ENCODE peak calls at places on chromosomes 12 and 14, in nine cellular contexts. W is T-helper 17 cell; P is stimulated activated CD4-positive, alpha-beta T cell treated with anti-CD3 and anti-CD28 coated beads, Interleukin-15, amount 100 ng/mL, for 1 hour; Z is fibroblast of the conjunctiva; B is kidney; X is NCI-H2029; F is mesenchymal stem cell; I is DMS79; E is ELR. S is an unnamed sample.

GRCh38 chr12:48028541-48029400 is 24.5 kb upstream of the COL2A1 start:
- DNase-seq in Z (no peak), F (no peak), B (no peak), E (no peak), P (no peak), X (no peak), W (no peak), I (no peak), S (no peak)

GRCh38 chr12:109797905-109798669 is 35.1 kb downstream of the TRPV4 start:
- DNase-seq in W (no peak), Z (no peak), F (no peak), E (peak), I (no peak), P (no peak), X (no peak), B (no peak), S (no peak)

GRCh38 chr12:102326987-102327386 is 129.4 kb upstream of the PMCH start:
- DNase-seq in W (no peak), P (no peak), Z (no peak), B (no peak), X (no peak), F (no peak), E (peak), I (no peak), S (no peak)

GRCh38 chr12:54311091-54311490 is 10.3 kb upstream of the NFE2 start:
- DNase-seq in B (no peak), F (no peak), W (no peak), Z (no peak), P (no peak), I (no peak), E (no peak), X (no peak), S (no peak)

GRCh38 chr12:23098110-23099049 is 473.4 kb downstream of the ETNK1 start:
- DNase-seq in X (no peak), F (no peak), E (no peak), Z (no peak), I (no peak), P (no peak), B (no peak), W (no peak), S (no peak)

GRCh38 chr12:25868193-25868592 is 90.3 kb upstream of the RASSF8 start:
- DNase-seq in B (no peak), E (no peak), P (no peak), X (no peak), F (no peak), I (no peak), W (no peak), Z (no peak), S (no peak)

GRCh38 chr12:114213055-114213561 is 192.8 kb downstream of the TBX5 start:
- DNase-seq in F (no peak), I (no peak), B (no peak), W (no peak), P (no peak), E (peak), X (no peak), Z (no peak), S (no peak)

GRCh38 chr12:52990206-52990605 is 16.1 kb upstream of the EIF4B start:
- DNase-seq in X (no peak), W (no peak), F (peak), B (no peak), P (no peak), Z (no peak), I (no peak), E (peak), S (no peak)

GRCh38 chr14:81529391-81529790 is 4.3 kb downstream of the SEL1L start:
- DNase-seq in Z (peak), I (no peak), F (peak), X (no peak), B (no peak), P (no peak), E (no peak), W (no peak), S (no peak)

GRCh38 chr12:13570005-13570694 is 373.6 kb downstream of the EMP1 start:
- DNase-seq in W (no peak), B (no peak), X (no peak), Z (no peak), E (no peak), P (no peak), I (no peak), F (no peak), S (no peak)

GRCh38 chr14:93303659-93304058 is 29.2 kb downstream of the BTBD7 start:
- DNase-seq in E (no peak), W (no peak), X (no peak), Z (no peak), F (no peak), P (no peak), B (no peak), I (no peak), S (no peak)

GRCh38 chr14:77607741-77608302 is 8.6 kb downstream of the SPTLC2 start:
- DNase-seq in W (no peak), Z (no peak), I (no peak), E (no peak), F (no peak), P (no peak), X (no peak), B (no peak), S (no peak)

GRCh38 chr12:56230449-56231183 is 765 bp downstream of the SLC39A5 start:
- DNase-seq in P (no peak), E (no peak), W (no peak), B (no peak), X (no peak), I (no peak), F (no peak), Z (no peak), S (no peak)

GRCh38 chr12:49598527-49598926 is 6.9 kb downstream of the FAM186B start:
- DNase-seq in F (no peak), B (no peak), E (no peak), P (no peak), W (no peak), Z (no peak), X (no peak), I (no peak), S (no peak)

GRCh38 chr12:102811125-102811737 is 105.8 kb downstream of the PAH start:
- DNase-seq in I (no peak), Z (no peak), F (peak), E (peak), B (no peak), P (no peak), X (no peak), W (no peak), S (peak)

GRCh38 chr12:80593766-80594165 is 113.7 kb upstream of the MYF6 start:
- DNase-seq in I (no peak), B (no peak), Z (peak), F (peak), E (peak), P (no peak), X (no peak), W (no peak), S (no peak)

GRCh38 chr12:79688376-79689040 is 2.3 kb downstream of the PAWR start:
- DNase-seq in P (no peak), X (no peak), W (no peak), I (no peak), B (no peak), Z (no peak), F (peak), E (peak), S (no peak)

GRCh38 chr12:5439333-5439732 is 7.4 kb downstream of the NTF3 start:
- DNase-seq in E (no peak), W (no peak), X (peak), B (no peak), Z (no peak), F (no peak), P (no peak), I (no peak), S (no peak)

GRCh38 chr12:47773858-47774580 is 981 bp downstream of the SLC48A1 start:
- DNase-seq in X (no peak), P (no peak), I (no peak), Z (no peak), W (no peak), F (no peak), B (peak), E (no peak), S (no peak)